ENCODE peak calls at places on chromosomes 6 and 20, in nine cellular contexts. H is uterus, W is NCI-H1417 treated with DMSO at 0.1 percent for 48 hours, X is AG20443, A is astrocyte of the cerebellum, V is mesothelial cell of epicardium, N is hepatocyte, Z is amygdala, F is thoracic aorta. E is an unnamed sample.

GRCh38 chr6:145761584-145761983 is 26.3 kb upstream of the EPM2A start:
- DNase-seq in F (no peak), N (no peak), X (no peak), A (no peak), Z (no peak), W (no peak), V (no peak), H (no peak), E (no peak)

GRCh38 chr6:158033077-158033750 is 51.6 kb downstream of the SYNJ2 start:
- DNase-seq in N (no peak), H (no peak), F (no peak), X (no peak), A (no peak), W (no peak), Z (no peak), V (no peak), E (no peak)

GRCh38 chr6:168370310-168370991 is 50.9 kb upstream of the DACT2 start:
- DNase-seq in X (peak; percentile 89), H (peak; percentile 84), V (peak; percentile 75), W (no peak), A (no peak), F (no peak), N (peak; percentile 86), Z (peak; percentile 15), E (no peak)

GRCh38 chr6:105492706-105493673 is 90.1 kb upstream of the PREP start:
- DNase-seq in Z (no peak), A (no peak), N (peak; percentile 42), V (no peak), F (no peak), H (no peak), X (no peak), W (no peak), E (no peak)

GRCh38 chr6:66772785-66773184 is 1065.8 kb upstream of the EYS start:
- DNase-seq in Z (no peak), X (no peak), F (no peak), W (no peak), N (peak; percentile 21), V (no peak), A (peak; percentile 37), H (no peak), E (no peak)

GRCh38 chr20:61799394-61799923 is 266.2 kb downstream of the TAF4 start:
- DNase-seq in X (no peak), F (no peak), V (no peak), N (no peak), Z (no peak), H (no peak), A (no peak), W (no peak), E (no peak)

GRCh38 chr6:125421853-125422252 is 120.1 kb upstream of the HDDC2 start:
- DNase-seq in Z (no peak), N (peak; percentile 49), V (no peak), H (no peak), A (no peak), X (peak; percentile 25), W (no peak), F (peak; percentile 38), E (no peak)

GRCh38 chr6:36625161-36625919 is 31.2 kb downstream of the SRSF3 start:
- DNase-seq in F (no peak), V (no peak), Z (no peak), X (peak; percentile 80), A (peak; percentile 81), N (no peak), W (no peak), H (peak; percentile 37), E (peak; percentile 45)

GRCh38 chr6:143940011-143940597 is 68.0 kb downstream of the PLAGL1 start:
- DNase-seq in W (peak; percentile 55), X (peak; percentile 61), Z (no peak), A (peak; percentile 16), F (no peak), N (peak; percentile 73), V (no peak), H (no peak), E (no peak)

GRCh38 chr20:46811328-46812084 is 83.1 kb upstream of the EYA2 start:
- DNase-seq in F (no peak), X (no peak), Z (no peak), A (no peak), W (peak; percentile 83), N (no peak), H (no peak), V (no peak), E (peak; percentile 56)

GRCh38 chr6:98836025-98836961 is 1.9 kb downstream of the POU3F2 start:
- DNase-seq in H (no peak), V (no peak), Z (peak; percentile 57), F (no peak), X (no peak), N (no peak), A (no peak), W (no peak), E (no peak)

GRCh38 chr20:58236612-58237317 is 8.3 kb upstream of the ANKRD60 start:
- DNase-seq in F (peak; percentile 26), W (peak; percentile 41), A (peak; percentile 27), V (peak; percentile 55), H (peak; percentile 50), Z (peak; percentile 44), X (peak; percentile 90), N (peak; percentile 79), E (peak; percentile 46)

GRCh38 chr6:162416845-162417537 is 310.6 kb downstream of the PRKN start:
- DNase-seq in W (no peak), X (peak; percentile 26), N (no peak), F (no peak), H (no peak), A (no peak), V (no peak), Z (no peak), E (no peak)

GRCh38 chr6:1678966-1679690 is 69.4 kb downstream of the FOXC1 start:
- DNase-seq in X (no peak), A (no peak), Z (no peak), W (no peak), F (no peak), V (no peak), N (no peak), H (no peak), E (no peak)

GRCh38 chr6:24147453-24148153 is 21.6 kb downstream of the NRSN1 start:
- DNase-seq in X (no peak), A (no peak), W (no peak), Z (no peak), V (no peak), N (peak; percentile 6), H (no peak), F (no peak), E (no peak)

GRCh38 chr20:59042151-59042795 is at the start of gene PRELID3B:
- DNase-seq in H (no peak), Z (no peak), A (no peak), X (peak; percentile 24), N (peak; percentile 34), F (no peak), V (no peak), W (no peak), E (no peak)

GRCh38 chr20:61760321-61761112 is 305.2 kb downstream of the TAF4 start:
- DNase-seq in V (no peak), X (no peak), W (no peak), N (no peak), Z (no peak), H (no peak), F (no peak), A (no peak), E (no peak)

GRCh38 chr20:47175501-47175900 is 181.0 kb downstream of the ZMYND8 start:
- DNase-seq in W (no peak), A (no peak), N (no peak), H (no peak), Z (no peak), X (no peak), F (no peak), V (no peak), E (no peak)

GRCh38 chr20:63703471-63703975 is 4.3 kb downstream of the ARFRP1 start:
- DNase-seq in V (peak; percentile 18), W (no peak), H (no peak), X (no peak), F (no peak), A (no peak), Z (no peak), N (no peak), E (no peak)

GRCh38 chr20:8997720-8998119 is 71.2 kb upstream of the PLCB4 start:
- DNase-seq in F (no peak), A (no peak), Z (no peak), W (no peak), N (no peak), X (no peak), H (no peak), V (no peak), E (no peak)

GRCh38 chr6:163324928-163325784 is 89.4 kb upstream of the QKI start:
- DNase-seq in W (no peak), A (peak; percentile 27), Z (peak; percentile 59), H (no peak), N (peak; percentile 44), F (no peak), V (no peak), X (peak; percentile 78), E (no peak)

GRCh38 chr6:15386756-15387112 is 140.9 kb downstream of the JARID2 start:
- DNase-seq in X (no peak), A (no peak), W (no peak), Z (no peak), V (no peak), F (no peak), N (no peak), H (no peak), E (no peak)

GRCh38 chr6:35786810-35787209 is 6.0 kb downstream of the CLPSL1 start:
- DNase-seq in Z (no peak), A (no peak), F (no peak), N (no peak), H (no peak), V (no peak), W (no peak), X (peak; percentile 64), E (no peak)

GRCh38 chr6:158377866-158378265 is 65.6 kb downstream of the TULP4 start:
- DNase-seq in H (no peak), Z (peak; percentile 30), W (no peak), V (no peak), X (no peak), N (peak; percentile 18), A (no peak), F (no peak), E (no peak)

GRCh38 chr20:46283426-46283825 is 24.9 kb downstream of the CDH22 start:
- DNase-seq in Z (no peak), V (no peak), A (no peak), N (no peak), W (no peak), F (no peak), H (no peak), X (no peak), E (no peak)

GRCh38 chr6:5782783-5783567 is 223.8 kb downstream of the NRN1 start:
- DNase-seq in V (no peak), X (peak; percentile 63), W (no peak), A (no peak), H (no peak), Z (no peak), N (no peak), F (no peak), E (no peak)

GRCh38 chr20:5402903-5403531 is 86.3 kb upstream of the PROKR2 start:
- DNase-seq in F (no peak), Z (no peak), N (peak; percentile 35), V (no peak), A (no peak), X (peak; percentile 25), H (no peak), W (no peak), E (no peak)

GRCh38 chr6:169663468-169663867 is 38.4 kb downstream of the WDR27 start:
- DNase-seq in W (no peak), X (no peak), H (no peak), F (no peak), A (no peak), Z (no peak), V (no peak), N (no peak), E (no peak)

GRCh38 chr6:125784365-125784764 is 6.4 kb upstream of the NCOA7 start:
- DNase-seq in H (no peak), F (no peak), Z (no peak), X (no peak), A (no peak), W (no peak), V (no peak), N (no peak), E (no peak)

GRCh38 chr6:121759370-121759769 is 323.9 kb downstream of the GJA1 start:
- DNase-seq in Z (no peak), A (no peak), F (no peak), V (no peak), N (no peak), W (no peak), H (no peak), X (no peak), E (no peak)

GRCh38 chr20:4147319-4147718 is 132.0 kb upstream of the RNF24 start:
- DNase-seq in Z (no peak), V (no peak), X (no peak), H (no peak), N (peak; percentile 2), A (no peak), W (no peak), F (no peak), E (no peak)

E was measured in NCI-H2107.